ENCODE peak calls at places on chromosomes 3 and 15, in eight cellular contexts. W is Kasumi-1; J is anterior cingulate cortex; U is caudate nucleus; S is AG10803; I is stimulated activated CD4-positive, alpha-beta T cell treated with anti-CD3 and anti-CD28 coated beads, Interleukin-2, amount 100 ng/mL, for 48 hours; L is astrocyte of the hippocampus; N is LoVo. G is an unnamed sample.

GRCh38 chr3:165549037-165549436 is 288.2 kb downstream of the BCHE start:
- DNase-seq in N (no peak), L (no peak), S (no peak), I (no peak), W (no peak), U (no peak), J (no peak), G (no peak)

GRCh38 chr3:149575213-149575961 is 82.4 kb downstream of the WWTR1 start:
- DNase-seq in U (no peak), I (no peak), W (no peak), J (peak; percentile 54), N (no peak), S (peak; percentile 94), L (peak; percentile 81), G (no peak)

GRCh38 chr15:53404930-53405493 is 354.5 kb downstream of the WDR72 start:
- DNase-seq in L (no peak), I (no peak), S (no peak), N (no peak), W (no peak), U (no peak), J (no peak), G (no peak)

GRCh38 chr3:23575697-23576096 is 230.1 kb upstream of the UBE2E1 start:
- DNase-seq in N (no peak), J (no peak), S (peak; percentile 28), I (no peak), U (no peak), W (no peak), L (peak; percentile 23), G (no peak)

GRCh38 chr3:80051602-80051962 is 283.8 kb upstream of the ROBO1 start:
- DNase-seq in W (no peak), N (no peak), S (no peak), I (no peak), U (no peak), J (no peak), L (no peak), G (no peak)

GRCh38 chr15:58762731-58763130 is 8.4 kb upstream of the MINDY2 start:
- DNase-seq in I (no peak), J (no peak), W (no peak), U (no peak), N (no peak), S (no peak), L (no peak), G (no peak)

GRCh38 chr15:42549052-42549491 is 434 bp downstream of the HAUS2 start:
- DNase-seq in U (no peak), S (peak; percentile 15), L (no peak), W (peak; percentile 17), I (peak; percentile 3), J (no peak), N (peak; percentile 46), G (no peak)

GRCh38 chr15:70580286-70580685 is 183.1 kb downstream of the UACA start:
- DNase-seq in J (no peak), S (no peak), L (no peak), I (no peak), N (no peak), U (no peak), W (no peak), G (no peak)

GRCh38 chr3:126367316-126367805 is 10.2 kb upstream of the KLF15 start:
- DNase-seq in W (no peak), J (no peak), U (no peak), S (no peak), N (no peak), I (no peak), L (no peak), G (no peak)

G was measured in occipital lobe.